ENCODE peak calls at places on chromosomes 2 and 18, in ten cellular contexts. Y, C, E, X, Z, S, O, I, J and F are unnamed samples.

GRCh38 chr2:9990735-9991134 is 39.2 kb downstream of the GRHL1 start:
- DNase-seq in S (no peak), Y (no peak), J (no peak), O (no peak), C (no peak), X (no peak), Z (no peak), E (no peak), I (peak), F (no peak)

GRCh38 chr2:105671156-105671555 is 73.6 kb upstream of the NCK2 start:
- DNase-seq in E (no peak), C (no peak), Y (peak), X (no peak), Z (no peak), I (no peak), O (no peak), J (peak), S (no peak), F (peak)

GRCh38 chr2:56666758-56667157 is 483.0 kb downstream of the CCDC85A start:
- DNase-seq in Z (no peak), E (no peak), C (no peak), S (no peak), J (no peak), O (no peak), X (no peak), Y (no peak), I (no peak), F (no peak)

GRCh38 chr18:5419601-5420000 is 124.1 kb upstream of the ZBTB14 start:
- DNase-seq in E (no peak), O (no peak), J (no peak), X (no peak), Z (no peak), I (no peak), Y (no peak), C (no peak), S (no peak), F (no peak)

GRCh38 chr2:146412625-146413024 is 1432.2 kb upstream of the ACVR2A start:
- DNase-seq in I (peak), O (no peak), Z (no peak), C (no peak), J (no peak), X (no peak), Y (no peak), E (peak), S (no peak), F (no peak)

GRCh38 chr2:152611458-152612231 is 105.6 kb downstream of the PRPF40A start:
- DNase-seq in E (peak), C (no peak), Y (peak), Z (no peak), I (peak), O (peak), S (peak), J (peak), X (peak), F (peak)

GRCh38 chr2:206275274-206276160 is 1.1 kb downstream of the ZDBF2 start:
- DNase-seq in E (peak), C (no peak), O (no peak), J (peak), Y (peak), X (peak), S (peak), I (peak), Z (no peak), F (peak)

GRCh38 chr2:147829106-147829505 is 15.7 kb upstream of the ACVR2A start:
- DNase-seq in Y (peak), X (peak), Z (peak), O (no peak), I (no peak), C (no peak), S (peak), E (peak), J (peak), F (peak)

GRCh38 chr18:61350578-61350977 is 17.3 kb downstream of the CDH20 start:
- DNase-seq in E (no peak), C (no peak), Y (no peak), Z (no peak), I (no peak), S (peak), O (no peak), J (no peak), X (no peak), F (peak)

GRCh38 chr2:215084080-215084479 is 54.3 kb downstream of the ABCA12 start:
- DNase-seq in J (no peak), X (no peak), C (no peak), S (no peak), E (no peak), O (no peak), I (no peak), Y (no peak), Z (no peak), F (no peak)

GRCh38 chr2:67516358-67516757 is 119.2 kb downstream of the ETAA1 start:
- DNase-seq in O (no peak), I (no peak), S (no peak), X (no peak), Z (no peak), C (no peak), E (no peak), J (no peak), Y (no peak), F (no peak)

GRCh38 chr18:31774960-31775359 is 14.3 kb upstream of the SLC25A52 start:
- DNase-seq in C (no peak), Y (no peak), S (no peak), J (no peak), Z (no peak), E (no peak), O (no peak), I (no peak), X (no peak), F (no peak)

GRCh38 chr2:65349863-65350262 is 82.5 kb downstream of the SPRED2 start:
- DNase-seq in X (peak), O (no peak), C (peak), S (peak), Z (no peak), J (peak), I (no peak), Y (peak), E (no peak), F (peak)

GRCh38 chr18:76518543-76519155 is 23.6 kb upstream of the ZNF516 start:
- DNase-seq in Y (peak), X (no peak), Z (no peak), C (no peak), J (peak), O (peak), I (peak), S (peak), E (no peak), F (peak)

GRCh38 chr2:185780890-185781289 is 42.3 kb downstream of the FSIP2 start:
- DNase-seq in I (no peak), C (no peak), E (no peak), S (no peak), X (no peak), Y (peak), J (no peak), Z (no peak), O (no peak), F (peak)

GRCh38 chr2:192162392-192163042 is 32.2 kb downstream of the TMEFF2 start:
- DNase-seq in Z (peak), X (peak), Y (peak), E (peak), I (peak), C (no peak), S (peak), J (peak), O (no peak), F (peak)

GRCh38 chr2:73979021-73979420 is 5.7 kb upstream of the TET3 start:
- DNase-seq in C (no peak), I (peak), J (no peak), X (no peak), Y (no peak), Z (no peak), E (no peak), O (no peak), S (no peak), F (no peak)

GRCh38 chr2:219722276-219722883 is 95.0 kb downstream of the SLC4A3 start:
- DNase-seq in S (peak), E (no peak), Y (no peak), X (peak), Z (no peak), J (no peak), I (no peak), C (no peak), O (no peak), F (peak)

GRCh38 chr2:47225061-47225783 is 70.1 kb upstream of the STPG4 start:
- DNase-seq in J (peak), I (no peak), Z (no peak), C (peak), O (peak), E (peak), Y (peak), S (peak), X (no peak), F (peak)

GRCh38 chr2:46569061-46569560 is 89.7 kb downstream of the TMEM247 start:
- DNase-seq in S (no peak), C (no peak), Z (peak), I (peak), O (no peak), X (no peak), J (peak), Y (peak), E (no peak), F (no peak)

DNA sequence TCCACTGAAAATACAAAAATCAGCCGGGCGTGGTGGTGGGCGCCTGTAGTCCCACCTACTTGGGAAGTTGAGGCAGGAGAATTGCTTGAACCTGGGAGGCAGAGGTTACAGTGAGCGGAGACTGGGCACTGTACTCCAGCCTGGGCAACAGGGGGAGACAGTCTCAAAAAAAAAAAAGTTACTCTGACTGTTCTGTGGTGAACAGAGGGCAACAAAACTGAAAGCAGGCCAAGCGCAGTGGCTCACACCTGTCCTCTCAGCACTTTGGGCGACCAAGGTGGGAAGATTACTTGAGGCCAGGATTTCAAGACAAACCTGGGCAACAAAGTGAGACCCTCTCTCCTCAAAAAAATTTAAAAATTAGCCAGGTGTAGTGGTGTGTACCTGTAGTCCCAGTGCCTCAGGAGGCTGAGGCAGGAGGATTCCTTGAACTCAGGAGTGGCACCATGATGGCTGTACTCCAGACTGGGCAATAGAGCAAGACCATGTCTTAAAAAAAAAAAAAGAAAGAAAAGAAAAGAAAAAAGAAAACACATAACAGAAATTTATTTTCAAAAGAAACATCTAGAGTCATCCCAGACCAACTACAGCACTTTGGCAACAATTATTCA is 13.6 kb upstream of the RTN4 start:
- DNase-seq in E (peak), C (no peak), O (no peak), S (no peak), Y (no peak), I (peak), Z (no peak), J (no peak), X (no peak), F (no peak)
- TF ChIP-seq CTCF in E (peak), C (no peak), O (no peak), S (peak), Y (no peak), I (peak), Z (no peak), J (peak), X (no peak), F (peak)

GRCh38 chr2:232632229-232632903 is 1.0 kb upstream of the EFHD1 start:
- DNase-seq in E (no peak), Z (no peak), S (no peak), J (no peak), I (no peak), C (no peak), X (no peak), Y (no peak), O (peak), F (no peak)
- H3K4me3 ChIP-seq in E (peak), Z (peak), S (peak), J (peak), I (no peak), C (peak), X (peak), Y (no peak), O (peak), F (peak)

GRCh38 chr2:20676353-20677215 is 9.6 kb downstream of the GDF7 start:
- DNase-seq in S (no peak), C (peak), X (peak), Y (no peak), O (no peak), J (no peak), Z (no peak), I (peak), E (peak), F (no peak)

GRCh38 chr2:20674974-20675679 is 8.2 kb downstream of the GDF7 start:
- DNase-seq in O (peak), Z (peak), X (peak), E (no peak), C (peak), J (peak), I (no peak), S (peak), Y (peak), F (peak)

GRCh38 chr2:20674309-20674965 is 7.5 kb downstream of the GDF7 start:
- DNase-seq in Z (no peak), C (no peak), E (no peak), Y (no peak), O (no peak), J (no peak), S (no peak), X (no peak), I (no peak), F (no peak)

GRCh38 chr2:20677301-20678176 is 10.6 kb downstream of the GDF7 start:
- DNase-seq in O (no peak), X (no peak), Y (no peak), S (no peak), C (no peak), Z (no peak), E (no peak), J (no peak), I (peak), F (no peak)

GRCh38 chr2:20675701-20676352 is 8.9 kb downstream of the GDF7 start:
- DNase-seq in E (peak), J (no peak), Z (no peak), X (peak), O (no peak), S (no peak), Y (no peak), I (peak), C (peak), F (no peak)
- TF ChIP-seq CTCF in E (no peak), J (no peak), Z (no peak), X (no peak), O (no peak), S (no peak), Y (no peak), I (peak), C (no peak), F (no peak)

GRCh38 chr18:63178526-63178880 is 141.1 kb downstream of the BCL2 start:
- DNase-seq in Y (no peak), Z (no peak), I (peak), S (no peak), E (no peak), C (no peak), O (peak), J (no peak), X (no peak), F (peak)
- H3K4me3 ChIP-seq in Y (no peak), Z (no peak), I (no peak), S (no peak), E (no peak), C (no peak), O (peak), J (no peak), X (no peak), F (peak)

DNA sequence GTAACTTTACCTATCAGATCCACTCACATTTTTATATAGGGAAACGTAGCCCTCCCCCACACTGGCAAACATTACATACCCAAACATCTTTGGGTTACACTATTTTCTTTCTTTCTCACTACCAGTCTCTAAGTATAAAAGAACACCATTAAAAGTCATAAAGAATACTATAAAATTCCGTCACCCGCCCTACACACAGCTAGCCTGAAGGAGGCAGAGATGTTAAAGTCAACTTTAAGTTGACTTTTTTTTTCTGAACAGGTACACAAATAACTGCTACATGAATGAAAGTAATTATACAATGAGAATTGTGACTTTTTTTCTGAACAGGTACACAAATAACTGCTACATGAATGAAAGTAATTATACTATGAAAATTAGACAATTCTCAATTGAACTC is 628.3 kb downstream of the NUP35 start:
- DNase-seq in Z (no peak), I (no peak), J (no peak), S (no peak), C (no peak), O (no peak), Y (no peak), E (no peak), X (no peak), F (no peak)
- TF ChIP-seq CTCF in Z (no peak), I (no peak), J (no peak), S (no peak), C (no peak), O (no peak), Y (no peak), E (no peak), X (no peak), F (no peak)